ENCODE peak calls at places on chromosomes 16 and 17, in five cellular contexts. A, R, H, W and V are unnamed samples.

GRCh38 chr17:11880714-11881113 is 116.6 kb downstream of the ZNF18 start:
- DNase-seq in R (peak), H (no peak), W (no peak), A (peak), V (no peak)

GRCh38 chr17:70629902-70630301 is 460.6 kb downstream of the KCNJ2 start:
- DNase-seq in H (no peak), W (no peak), A (no peak), R (no peak), V (no peak)

GRCh38 chr17:1714980-1715802 is 5.0 kb upstream of the TLCD2 start:
- DNase-seq in W (no peak), A (peak), H (no peak), R (peak), V (peak)

GRCh38 chr16:84175351-84176081 is 11.3 kb downstream of the TAF1C start:
- DNase-seq in A (peak), H (peak), W (peak), R (peak), V (peak)

GRCh38 chr17:69761767-69762321 is 313.2 kb upstream of the KCNJ16 start:
- DNase-seq in R (no peak), W (no peak), A (peak), H (no peak), V (peak)

GRCh38 chr17:1752425-1752941 is 9.4 kb upstream of the SERPINF1 start:
- DNase-seq in R (peak), W (no peak), A (no peak), H (no peak), V (peak)

GRCh38 chr17:37702605-37703004 is 42.3 kb downstream of the HNF1B start:
- DNase-seq in W (no peak), H (no peak), A (no peak), R (no peak), V (no peak)

GRCh38 chr16:20814761-20815160 is 8.4 kb downstream of the REXO5 start:
- DNase-seq in H (no peak), R (no peak), W (no peak), A (no peak), V (no peak)

GRCh38 chr17:6787081-6787693 is 11.2 kb downstream of the FBXO39 start:
- DNase-seq in W (no peak), H (no peak), A (peak), R (no peak), V (no peak)

GRCh38 chr17:32586666-32587065 is 99.9 kb downstream of the CDK5R1 start:
- DNase-seq in H (no peak), R (no peak), W (no peak), A (no peak), V (no peak)

GRCh38 chr17:81000631-81001357 is 9.2 kb downstream of the CHMP6 start:
- DNase-seq in W (no peak), H (no peak), R (peak), A (peak), V (no peak)

GRCh38 chr17:44115585-44116415 is 7.6 kb downstream of the HDAC5 start:
- DNase-seq in A (no peak), W (no peak), R (peak), H (no peak), V (peak)

GRCh38 chr16:11273721-11274324 is 394 bp upstream of the PRM3 start:
- DNase-seq in R (no peak), H (no peak), A (peak), W (no peak), V (no peak)

GRCh38 chr16:55058576-55058975 is 127.9 kb downstream of the IRX5 start:
- DNase-seq in R (no peak), W (no peak), H (no peak), A (no peak), V (no peak)

GRCh38 chr16:55057866-55058265 is 127.2 kb downstream of the IRX5 start:
- DNase-seq in W (no peak), A (no peak), H (no peak), R (no peak), V (no peak)

GRCh38 chr16:55056585-55057520 is 126.2 kb downstream of the IRX5 start:
- DNase-seq in W (no peak), H (no peak), A (no peak), R (no peak), V (peak)

GRCh38 chr16:55061126-55061525 is 130.5 kb downstream of the IRX5 start:
- DNase-seq in W (no peak), A (no peak), R (no peak), H (no peak), V (no peak)

GRCh38 chr16:55059146-55059545 is 128.5 kb downstream of the IRX5 start:
- DNase-seq in W (no peak), A (no peak), H (no peak), R (no peak), V (no peak)
- H3K27ac ChIP-seq in W (no peak), A (no peak), H (no peak), R (no peak), V (no peak)

GRCh38 chr17:50798424-50799344 is 31.4 kb upstream of the ANKRD40CL start:
- DNase-seq in R (no peak), A (no peak), W (no peak), H (no peak), V (no peak)

GRCh38 chr17:50802609-50803571 is 32.5 kb upstream of the WFIKKN2 start:
- DNase-seq in A (no peak), W (no peak), H (no peak), R (no peak), V (no peak)

GRCh38 chr17:50800196-50800700 is 32.9 kb upstream of the ANKRD40CL start:
- DNase-seq in H (no peak), R (no peak), A (no peak), W (no peak), V (no peak)

GRCh38 chr17:50803676-50804075 is 31.7 kb upstream of the WFIKKN2 start:
- DNase-seq in H (no peak), A (no peak), R (no peak), W (no peak), V (no peak)

GRCh38 chr17:50799582-50799981 is 32.3 kb upstream of the ANKRD40CL start:
- DNase-seq in W (no peak), H (no peak), A (no peak), R (no peak), V (no peak)
- TF ChIP-seq CREB1 in W (no peak), H (no peak), A (no peak), R (no peak), V (no peak)

GRCh38 chr17:5077781-5078105 is 524 bp upstream of the ZFP3 start:
- DNase-seq in A (no peak), H (no peak), W (no peak), R (no peak), V (no peak)

GRCh38 chr17:5080591-5080990 is 2.3 kb downstream of the ZFP3 start:
- DNase-seq in W (no peak), H (no peak), A (no peak), R (no peak), V (no peak)

DNA sequence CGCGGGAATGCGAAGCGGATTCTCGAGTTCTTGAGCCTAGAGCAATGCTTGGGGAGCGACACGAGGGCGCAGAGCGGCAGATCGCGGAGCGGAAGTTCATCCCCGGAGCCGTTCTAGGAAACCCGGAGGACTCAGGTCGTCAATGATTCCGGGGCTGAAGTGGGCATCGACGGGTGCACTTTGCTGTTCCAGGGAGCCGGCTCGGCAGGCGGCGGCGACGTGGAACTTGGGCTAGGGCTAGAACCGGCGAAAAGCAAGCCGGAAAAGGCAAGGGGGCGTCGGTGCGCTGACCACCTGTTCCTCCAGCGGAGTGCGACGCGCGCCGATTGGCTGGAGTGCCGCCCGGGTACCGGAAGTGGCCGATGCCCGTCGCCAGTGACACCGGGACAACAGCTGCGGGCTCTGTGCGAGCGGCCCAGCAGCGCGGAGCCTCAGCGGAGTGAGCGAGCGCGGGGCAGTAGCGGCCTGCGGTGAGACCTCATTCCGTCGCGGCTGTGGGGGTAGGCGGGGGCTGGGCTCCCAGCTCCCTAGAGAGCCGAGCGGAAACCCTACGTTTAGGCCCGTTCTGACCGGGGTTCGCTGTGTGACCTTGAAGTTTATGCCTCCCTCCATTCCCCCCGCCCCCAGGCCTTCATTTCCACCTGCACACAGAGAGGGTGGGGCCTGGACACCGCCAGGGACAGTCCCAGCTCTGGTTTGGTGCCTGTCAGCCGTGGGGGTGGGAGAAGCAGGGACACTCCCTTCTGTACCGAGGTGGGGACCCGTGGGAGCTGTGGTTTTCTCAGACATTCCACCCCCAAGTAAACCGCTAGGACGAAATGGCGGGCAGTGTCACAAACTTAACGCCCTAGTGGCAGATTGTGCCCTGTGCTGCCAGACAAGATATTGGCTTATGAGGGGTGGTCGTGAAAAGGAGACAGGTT is at the start of gene ZFP3:
- DNase-seq in H (peak), W (peak), A (no peak), R (no peak), V (peak)
- TF ChIP-seq CTCF in H (no peak), W (peak), A (no peak), R (no peak), V (no peak)

GRCh38 chr17:71677444-71677843 is 443.4 kb upstream of the SOX9 start:
- DNase-seq in W (no peak), R (no peak), A (no peak), H (no peak), V (no peak)
- H3K27ac ChIP-seq in W (no peak), R (no peak), A (no peak), H (no peak), V (no peak)

DNA sequence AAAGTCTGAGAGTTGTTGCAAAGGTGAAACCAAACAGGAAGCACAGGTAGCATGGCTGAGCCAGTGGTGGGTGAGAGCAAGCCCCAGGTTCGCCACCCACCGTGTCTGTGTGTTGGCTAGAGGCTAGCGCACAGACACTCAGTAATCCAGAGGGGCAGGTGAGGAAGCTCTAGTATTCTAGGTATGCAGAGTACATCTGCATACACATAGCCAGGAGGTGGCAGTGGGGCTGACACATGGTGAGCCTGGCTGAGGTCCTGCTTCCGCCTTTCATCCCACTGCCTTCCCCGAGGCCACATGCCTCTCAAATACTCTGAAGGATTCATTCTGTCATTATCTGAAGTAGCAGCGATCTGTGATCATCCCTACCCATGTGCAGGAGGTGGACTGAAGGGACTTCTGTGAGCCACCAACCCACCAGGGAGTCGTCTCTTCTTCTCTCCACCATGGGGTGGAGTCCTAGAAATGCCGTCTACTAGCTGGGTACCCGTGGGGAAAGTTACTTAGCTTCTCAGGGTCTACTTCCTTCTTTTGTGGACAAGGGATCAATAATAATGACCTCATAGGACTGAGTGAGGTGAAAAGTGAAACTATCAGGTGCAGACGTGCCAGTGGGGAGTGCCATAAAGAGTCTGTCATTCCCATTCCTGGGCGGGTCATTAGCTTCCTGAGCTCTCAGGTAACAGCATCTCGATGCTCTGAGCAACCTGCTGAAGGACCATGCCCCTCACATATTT is 36.0 kb upstream of the ICAM2 start:
- DNase-seq in H (peak), W (peak), R (no peak), A (no peak), V (peak)
- TF ChIP-seq CREB1 in H (no peak), W (peak), R (no peak), A (no peak), V (no peak)

GRCh38 chr16:83068686-83069085 is 441.9 kb downstream of the CDH13 start:
- DNase-seq in A (no peak), R (no peak), H (no peak), W (no peak), V (no peak)
- TF ChIP-seq CTCF in A (no peak), R (no peak), H (no peak), W (no peak), V (no peak)

GRCh38 chr16:9954181-9954580 is 228.0 kb downstream of the GRIN2A start:
- DNase-seq in R (no peak), H (no peak), W (no peak), A (no peak), V (no peak)
- H3K27ac ChIP-seq in R (no peak), H (no peak), W (no peak), A (no peak), V (no peak)

GRCh38 chr16:56600398-56600999 is 7.9 kb upstream of the MT2A start:
- DNase-seq in H (no peak), W (no peak), A (peak), R (peak), V (peak)
- TF ChIP-seq CREB1 in H (no peak), W (no peak), A (no peak), R (no peak), V (no peak)

GRCh38 chr16:28880589-28880915 is 2.3 kb downstream of the ATP2A1 start:
- DNase-seq in A (no peak), R (no peak), W (no peak), H (no peak), V (no peak)

GRCh38 chr16:28884045-28884444 is 5.8 kb downstream of the ATP2A1 start:
- DNase-seq in R (no peak), A (no peak), H (no peak), W (no peak), V (no peak)

GRCh38 chr16:28880955-28881354 is 2.7 kb downstream of the ATP2A1 start:
- DNase-seq in W (no peak), A (no peak), H (no peak), R (no peak), V (no peak)

GRCh38 chr16:28883221-28883996 is 5.1 kb downstream of the ATP2A1 start:
- DNase-seq in A (no peak), H (no peak), W (no peak), R (no peak), V (peak)

DNA sequence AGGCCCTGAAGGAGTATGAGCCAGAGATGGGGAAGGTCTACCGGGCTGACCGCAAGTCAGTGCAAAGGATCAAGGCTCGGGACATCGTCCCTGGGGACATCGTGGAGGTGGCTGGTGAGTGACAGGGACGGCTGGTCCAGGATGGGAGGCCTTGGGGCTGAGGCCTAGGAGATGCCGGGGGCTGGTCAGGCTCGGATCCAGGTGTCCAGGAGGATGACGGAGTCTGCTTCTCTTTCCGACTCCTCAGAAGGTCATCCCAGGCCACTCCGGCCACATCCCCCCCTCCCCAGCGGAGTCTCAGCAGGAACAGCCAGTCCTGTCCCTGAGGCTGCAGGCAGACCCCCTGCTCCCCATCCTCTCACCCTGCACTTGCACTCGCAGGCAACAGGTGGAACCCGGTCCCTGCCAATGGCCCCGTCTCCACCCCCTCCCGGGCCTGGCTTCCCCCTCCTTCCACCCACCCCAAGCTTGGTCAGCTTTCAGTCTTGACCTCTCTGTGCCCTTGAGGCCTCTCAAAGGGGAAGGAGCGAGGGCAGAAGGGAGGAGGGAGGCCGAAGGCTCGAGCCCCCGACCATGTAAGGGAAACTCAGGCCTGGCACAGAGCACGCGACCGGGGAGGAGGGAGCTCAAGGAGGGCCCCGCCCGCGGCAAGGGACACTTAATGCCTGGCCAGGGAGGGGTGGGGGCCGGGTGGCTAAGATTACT is 4.3 kb downstream of the ATP2A1 start:
- DNase-seq in A (no peak), H (no peak), R (no peak), W (no peak), V (peak)
- TF ChIP-seq CTCF in A (no peak), H (peak), R (no peak), W (no peak), V (peak)